ENCODE peak calls at places on chromosomes 13 and 19, in four cellular contexts. W is prostate gland, G is Peyer's patch, S is ovary. Q is an unnamed sample.

GRCh38 chr13:29849731-29850212 is 645 bp downstream of the UBL3 start:
- DNase-seq in W (peak; percentile 58), G (peak; percentile 76), S (peak; percentile 53), Q (peak; percentile 72)

GRCh38 chr13:110361365-110361911 is 54.4 kb downstream of the COL4A2 start:
- DNase-seq in W (no peak), G (no peak), S (no peak), Q (peak; percentile 86)

GRCh38 chr13:25874907-25875306 is 176.9 kb downstream of the SHISA2 start:
- DNase-seq in W (no peak), G (no peak), S (no peak), Q (no peak)

GRCh38 chr13:23959231-23959862 is 62.0 kb upstream of the C1QTNF9B start:
- DNase-seq in W (no peak), G (no peak), S (no peak), Q (no peak)

GRCh38 chr19:30792561-30793505 is 420.6 kb downstream of the ZNF536 start:
- DNase-seq in W (no peak), G (no peak), S (no peak), Q (no peak)

GRCh38 chr13:50844181-50844875 is 836 bp upstream of the DLEU7 start:
- DNase-seq in W (no peak), G (no peak), S (no peak), Q (no peak)

GRCh38 chr13:113405481-113406300 is 41.8 kb upstream of the GRTP1 start:
- DNase-seq in W (no peak), G (peak; percentile 30), S (no peak), Q (peak; percentile 7)

GRCh38 chr13:67574320-67575233 is 344.4 kb upstream of the PCDH9 start:
- DNase-seq in W (no peak), G (no peak), S (no peak), Q (no peak)

DNA sequence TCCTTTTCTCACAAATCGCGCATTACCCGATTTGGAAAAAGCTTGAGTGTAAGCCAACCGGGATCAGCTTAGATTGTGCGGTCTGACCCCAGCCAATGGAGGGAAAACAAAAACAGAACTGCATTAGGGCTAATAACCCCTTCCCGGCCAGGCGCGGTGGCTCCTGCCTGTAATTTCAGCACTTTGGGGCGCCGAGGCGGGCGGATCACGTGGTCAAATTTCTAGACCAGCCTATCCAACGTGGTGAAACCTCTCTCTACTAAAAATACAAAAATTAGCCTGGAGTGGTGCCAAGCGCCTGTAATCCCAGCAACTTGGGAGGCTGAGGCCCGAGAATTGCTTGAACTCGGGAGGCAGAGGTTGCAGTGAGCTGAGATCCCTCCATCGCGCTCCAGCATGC is 896 bp downstream of the ZNF90 start:
- DNase-seq in W (peak; percentile 9), G (no peak), S (peak; percentile 28), Q (peak; percentile 22)
- H3K27ac ChIP-seq in W (peak overlapping the region; percentile 52), G (no peak overlapping the region), S (no peak overlapping the region), Q (no peak overlapping the region)

GRCh38 chr13:38385152-38385891 is 35.7 kb downstream of the UFM1 start:
- DNase-seq in W (no peak), G (no peak), S (no peak), Q (no peak)

GRCh38 chr13:38382946-38383345 is 33.3 kb downstream of the UFM1 start:
- DNase-seq in W (no peak), G (no peak), S (no peak), Q (no peak)

GRCh38 chr13:38384171-38384570 is 34.5 kb downstream of the UFM1 start:
- DNase-seq in W (no peak), G (no peak), S (no peak), Q (no peak)

GRCh38 chr13:38381840-38382239 is 32.2 kb downstream of the UFM1 start:
- DNase-seq in W (no peak), G (no peak), S (peak; percentile 35), Q (no peak)

DNA sequence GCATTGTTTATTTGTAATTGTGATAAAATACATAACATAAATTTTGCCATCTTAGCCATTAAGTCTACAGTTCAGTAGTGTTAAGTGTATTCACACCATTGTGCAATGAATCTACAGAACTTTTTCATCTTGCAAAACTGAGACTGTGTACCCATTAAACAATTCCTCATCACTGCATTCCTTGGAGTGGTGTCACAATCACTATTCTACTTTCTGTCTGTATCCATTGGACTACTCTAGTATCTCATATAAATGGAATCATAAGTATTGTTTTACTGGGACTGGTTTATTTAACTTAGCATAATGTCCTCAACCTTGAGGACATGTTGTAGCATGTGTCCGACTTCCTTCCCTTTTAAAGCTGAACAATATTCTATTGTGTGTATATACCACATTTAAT is 36.8 kb downstream of the UFM1 start:
- DNase-seq in W (no peak), G (no peak), S (no peak), Q (no peak)
- TF ChIP-seq CTCF in W (no peak), G (no peak), S (no peak), Q (no peak)

GRCh38 chr13:99665716-99666115 is 164.4 kb downstream of the TM9SF2 start:
- DNase-seq in W (no peak), G (no peak), S (no peak), Q (no peak)

GRCh38 chr13:99662678-99663077 is 161.4 kb downstream of the TM9SF2 start:
- DNase-seq in W (no peak), G (no peak), S (no peak), Q (no peak)

GRCh38 chr13:99663185-99663825 is 162.0 kb downstream of the TM9SF2 start:
- DNase-seq in W (no peak), G (no peak), S (no peak), Q (no peak)

GRCh38 chr13:99663908-99664307 is 162.6 kb downstream of the TM9SF2 start:
- DNase-seq in W (no peak), G (no peak), S (no peak), Q (no peak)

GRCh38 chr13:99666146-99666805 is 165.0 kb downstream of the TM9SF2 start:
- DNase-seq in W (no peak), G (no peak), S (no peak), Q (no peak)
- TF ChIP-seq POLR2A in W (no peak), G (no peak), S (no peak), Q (no peak)

GRCh38 chr13:27001705-27002104 is 169.9 kb downstream of the USP12 start:
- DNase-seq in W (no peak), G (peak; percentile 42), S (no peak), Q (no peak)

GRCh38 chr13:26996965-26997752 is 174.5 kb downstream of the USP12 start:
- DNase-seq in W (no peak), G (no peak), S (no peak), Q (peak; percentile 51)

GRCh38 chr13:27000686-27001085 is 170.9 kb downstream of the USP12 start:
- DNase-seq in W (no peak), G (no peak), S (no peak), Q (no peak)

GRCh38 chr13:26998265-26998664 is 173.3 kb downstream of the USP12 start:
- DNase-seq in W (no peak), G (peak; percentile 25), S (no peak), Q (no peak)

GRCh38 chr13:26999499-26999898 is 172.1 kb downstream of the USP12 start:
- DNase-seq in W (no peak), G (no peak), S (no peak), Q (no peak)
- H3K27ac ChIP-seq in W (no peak overlapping the region), G (no peak overlapping the region), S (no peak overlapping the region), Q (no peak overlapping the region)

GRCh38 chr13:32214073-32214472 is 101.1 kb downstream of the ZAR1L start:
- DNase-seq in W (no peak), G (no peak), S (no peak), Q (no peak)
- TF ChIP-seq CTCF in W (no peak), G (no peak), S (no peak), Q (no peak)

GRCh38 chr19:2331601-2332246 is 3.2 kb downstream of the SPPL2B start:
- DNase-seq in W (no peak), G (no peak), S (no peak), Q (no peak)

GRCh38 chr19:2330255-2330631 is 1.8 kb downstream of the SPPL2B start:
- DNase-seq in W (no peak), G (no peak), S (no peak), Q (no peak)

GRCh38 chr19:2329162-2329505 is 650 bp downstream of the SPPL2B start:
- DNase-seq in W (no peak), G (no peak), S (no peak), Q (no peak)

GRCh38 chr19:2329528-2329927 is 1.0 kb downstream of the SPPL2B start:
- DNase-seq in W (no peak), G (peak; percentile 64), S (no peak), Q (no peak)

GRCh38 chr19:2330632-2331284 is 2.3 kb downstream of the SPPL2B start:
- DNase-seq in W (no peak), G (peak; percentile 96), S (no peak), Q (no peak)
- TF ChIP-seq POLR2A in W (no peak), G (peak; percentile 95), S (no peak), Q (no peak)

GRCh38 chr19:10808937-10809655 is 26.9 kb downstream of the TMED1 start:
- DNase-seq in W (no peak), G (no peak), S (no peak), Q (no peak)
- H3K27ac ChIP-seq in W (no peak overlapping the region), G (no peak overlapping the region), S (no peak overlapping the region), Q (no peak overlapping the region)

DNA sequence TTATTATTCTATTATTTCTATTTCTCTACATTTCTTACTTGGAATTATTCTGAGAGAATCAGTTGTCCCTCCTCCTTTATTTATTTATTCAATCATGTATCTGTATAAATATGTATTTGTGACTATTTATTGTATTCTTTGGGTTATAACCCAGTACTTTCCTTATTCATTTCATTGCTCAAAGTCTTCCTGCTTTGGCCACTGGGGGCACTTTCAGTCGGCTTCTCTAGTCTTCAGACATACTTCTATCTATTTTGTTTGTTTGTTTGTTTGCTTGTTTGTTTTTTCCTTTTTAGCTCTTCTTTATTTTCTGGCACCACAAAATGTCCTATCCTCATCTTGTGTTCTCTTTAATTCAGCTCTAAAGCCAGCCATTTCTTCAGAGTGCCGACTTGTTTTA is 260.4 kb downstream of the NALCN start:
- DNase-seq in W (no peak), G (no peak), S (no peak), Q (no peak)
- TF ChIP-seq CTCF in W (no peak), G (no peak), S (no peak), Q (no peak)

GRCh38 chr13:19863323-19864017 is at the start of gene ZMYM5:
- DNase-seq in W (peak; percentile 99), G (peak; percentile 99), S (peak; percentile 98), Q (peak; percentile 100)

GRCh38 chr13:19861762-19862161 is 1.7 kb downstream of the ZMYM5 start:
- DNase-seq in W (no peak), G (no peak), S (no peak), Q (no peak)

GRCh38 chr13:19864339-19865309 is 1.2 kb upstream of the ZMYM5 start:
- DNase-seq in W (peak; percentile 61), G (peak; percentile 79), S (peak; percentile 63), Q (peak; percentile 68)

GRCh38 chr13:19862511-19863313 is 737 bp downstream of the ZMYM5 start:
- DNase-seq in W (peak; percentile 19), G (peak; percentile 71), S (no peak), Q (peak; percentile 39)

DNA sequence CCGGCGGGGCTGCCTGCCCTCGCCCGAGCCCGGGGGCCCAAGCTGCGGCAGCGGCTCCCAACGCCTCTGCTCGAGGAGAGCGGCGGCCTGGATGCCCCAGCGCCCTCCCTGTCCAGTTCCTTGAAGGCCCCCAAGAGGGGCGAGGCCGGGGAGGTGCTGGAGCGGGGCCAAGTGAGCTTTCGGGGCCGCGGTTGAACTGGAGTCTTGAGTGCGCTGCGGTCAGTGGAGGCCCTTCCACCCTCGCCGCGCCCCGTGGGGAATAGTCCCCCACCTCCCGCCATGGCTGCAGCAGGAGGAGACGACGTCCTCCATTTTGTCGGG is 529 bp upstream of the ZMYM5 start:
- DNase-seq in W (peak; percentile 36), G (peak; percentile 87), S (peak; percentile 78), Q (peak; percentile 84)
- TF ChIP-seq POLR2A in W (no peak), G (no peak), S (no peak), Q (no peak)

Q was measured in heart left ventricle.